ENCODE peak calls at places on chromosomes 7 and 10, in six cellular contexts. Q is CD4-positive, CD25-positive, alpha-beta regulatory T cell; V is breast epithelium; P is heart right ventricle; X is CD8-positive, alpha-beta T cell; E is cardiac muscle cell. U is an unnamed sample.
A peak's percentile ranks its signal among the peaks of the same experiment; 100 is the strongest.

GRCh38 chr7:127803626-127804025 is 151.6 kb downstream of the SND1 start:
- DNase-seq in V (no peak), E (no peak), Q (no peak), P (no peak), X (no peak), U (no peak)

GRCh38 chr7:32501522-32501921 is 6.2 kb downstream of the AVL9 start:
- DNase-seq in P (no peak), E (no peak), V (no peak), Q (no peak), X (no peak), U (no peak)

GRCh38 chr10:124517931-124518330 is 56.3 kb downstream of the LHPP start:
- DNase-seq in Q (no peak), P (no peak), X (no peak), V (no peak), E (no peak), U (no peak)

GRCh38 chr10:3455385-3456334 is 283.1 kb upstream of the PITRM1 start:
- DNase-seq in X (no peak), Q (no peak), V (no peak), E (no peak), P (no peak), U (no peak)

GRCh38 chr7:88344956-88345832 is 38.5 kb upstream of the STEAP4 start:
- DNase-seq in X (no peak), P (peak; percentile 53), V (no peak), Q (no peak), E (peak; percentile 72), U (peak; percentile 20)

GRCh38 chr10:50635286-50635685 is 11.5 kb upstream of the SGMS1 start:
- DNase-seq in E (no peak), Q (no peak), P (no peak), V (no peak), X (no peak), U (no peak)

GRCh38 chr10:76231258-76231934 is 800.0 kb downstream of the LRMDA start:
- DNase-seq in P (no peak), X (no peak), Q (no peak), E (peak; percentile 15), V (no peak), U (peak; percentile 37)

GRCh38 chr10:73818402-73818801 is 7.0 kb upstream of the NDST2 start:
- DNase-seq in X (no peak), V (no peak), P (no peak), E (no peak), Q (no peak), U (no peak)

GRCh38 chr10:64103750-64104149 is 582.5 kb downstream of the REEP3 start:
- DNase-seq in P (no peak), E (no peak), Q (no peak), X (no peak), V (no peak), U (no peak)

GRCh38 chr7:43750016-43750887 is 8.2 kb upstream of the BLVRA start:
- DNase-seq in Q (no peak), V (no peak), P (no peak), E (no peak), X (no peak), U (no peak)

GRCh38 chr7:25831901-25832411 is 320.0 kb upstream of the NFE2L3 start:
- DNase-seq in P (no peak), Q (no peak), V (no peak), E (no peak), X (no peak), U (no peak)

GRCh38 chr7:50206521-50207250 is 97.8 kb upstream of the IKZF1 start:
- DNase-seq in P (no peak), V (no peak), X (peak; percentile 63), Q (peak; percentile 54), E (no peak), U (no peak)

GRCh38 chr10:22791655-22792054 is 77.3 kb upstream of the PIP4K2A start:
- DNase-seq in Q (no peak), E (no peak), V (no peak), P (no peak), X (no peak), U (no peak)

GRCh38 chr10:122648599-122649428 is 50.8 kb downstream of the C10orf120 start:
- DNase-seq in E (peak; percentile 71), Q (no peak), V (no peak), X (no peak), P (peak; percentile 54), U (peak; percentile 47)

GRCh38 chr7:81846398-81846797 is 76.6 kb upstream of the HGF start:
- DNase-seq in X (no peak), E (no peak), Q (no peak), V (no peak), P (no peak), U (no peak)

GRCh38 chr7:42902361-42902760 is 9.5 kb downstream of the C7orf25 start:
- DNase-seq in V (no peak), X (no peak), Q (no peak), P (no peak), E (no peak), U (no peak)

GRCh38 chr10:24603333-24603732 is 120.4 kb downstream of the ARHGAP21 start:
- DNase-seq in X (no peak), Q (no peak), P (no peak), E (no peak), V (no peak), U (no peak)

GRCh38 chr10:62323751-62324150 is 50.4 kb upstream of the ZNF365 start:
- DNase-seq in Q (no peak), E (no peak), P (no peak), X (no peak), V (no peak), U (no peak)

GRCh38 chr7:158311791-158312190 is 275.8 kb downstream of the PTPRN2 start:
- DNase-seq in P (no peak), V (no peak), Q (no peak), X (no peak), E (no peak), U (no peak)

GRCh38 chr7:158310924-158311713 is 276.5 kb downstream of the PTPRN2 start:
- DNase-seq in Q (no peak), V (no peak), X (no peak), P (no peak), E (no peak), U (no peak)

GRCh38 chr7:158312789-158313188 is 274.8 kb downstream of the PTPRN2 start:
- DNase-seq in V (no peak), P (no peak), Q (no peak), X (no peak), E (no peak), U (no peak)

GRCh38 chr7:158308001-158308400 is 279.6 kb downstream of the PTPRN2 start:
- DNase-seq in Q (no peak), E (no peak), X (no peak), V (no peak), P (no peak), U (no peak)

GRCh38 chr7:158309844-158310763 is 277.5 kb downstream of the PTPRN2 start:
- DNase-seq in V (no peak), P (no peak), X (no peak), Q (no peak), E (no peak), U (no peak)
- H3K9me3 ChIP-seq in V (peaks cover 15% of the 10 kb centered on the region), P (peaks cover 26% of the 10 kb centered on the region), X (no peaks in the 10 kb centered on the region), Q (peaks cover 24% of the 10 kb centered on the region), E (no peaks in the 10 kb centered on the region), U (peaks cover 29% of the 10 kb centered on the region)

GRCh38 chr7:1065263-1066260 is 21.2 kb downstream of the GPR146 start:
- DNase-seq in X (peak; percentile 82), E (peak; percentile 91), Q (peak; percentile 72), V (peak; percentile 59), P (peak; percentile 87), U (peak; percentile 54)
- H3K27me3 ChIP-seq in X (no peaks in the 10 kb centered on the region), E (no peaks in the 10 kb centered on the region), Q (no peaks in the 10 kb centered on the region), V (no peaks in the 10 kb centered on the region), P (no peaks in the 10 kb centered on the region), U (no peaks in the 10 kb centered on the region)

GRCh38 chr7:116226664-116227063 is 16.3 kb downstream of the TES start:
- DNase-seq in E (no peak), P (no peak), V (no peak), X (no peak), Q (no peak), U (no peak)
- H3K4me1 ChIP-seq in E (no peaks in the 10 kb centered on the region), P (peaks cover 61% of the 10 kb centered on the region), V (peaks cover 20% of the 10 kb centered on the region), X (peaks cover 78% of the 10 kb centered on the region), Q (peaks cover 76% of the 10 kb centered on the region), U (no peaks in the 10 kb centered on the region)

GRCh38 chr10:128469515-128469914 is 343.3 kb upstream of the MKI67 start:
- DNase-seq in P (no peak), X (no peak), E (no peak), Q (no peak), V (no peak), U (no peak)
- H3K9me3 ChIP-seq in P (no peaks in the 10 kb centered on the region), X (no peaks in the 10 kb centered on the region), E (no peaks in the 10 kb centered on the region), Q (no peaks in the 10 kb centered on the region), V (no peaks in the 10 kb centered on the region), U (no peaks in the 10 kb centered on the region)

GRCh38 chr7:27182861-27183681 is 2.0 kb downstream of the HOXA11 start:
- DNase-seq in P (no peak), X (no peak), Q (no peak), V (no peak), E (no peak), U (no peak)

GRCh38 chr7:27184342-27185012 is 555 bp downstream of the HOXA11 start:
- DNase-seq in X (no peak), E (peak; percentile 55), Q (no peak), V (no peak), P (no peak), U (no peak)

GRCh38 chr7:27185013-27185707 is at the start of gene HOXA11:
- DNase-seq in E (no peak), V (no peak), X (no peak), Q (no peak), P (no peak), U (no peak)

GRCh38 chr7:27182285-27182827 is 2.7 kb downstream of the HOXA11 start:
- DNase-seq in Q (no peak), X (no peak), V (no peak), P (no peak), E (no peak), U (no peak)

DNA sequence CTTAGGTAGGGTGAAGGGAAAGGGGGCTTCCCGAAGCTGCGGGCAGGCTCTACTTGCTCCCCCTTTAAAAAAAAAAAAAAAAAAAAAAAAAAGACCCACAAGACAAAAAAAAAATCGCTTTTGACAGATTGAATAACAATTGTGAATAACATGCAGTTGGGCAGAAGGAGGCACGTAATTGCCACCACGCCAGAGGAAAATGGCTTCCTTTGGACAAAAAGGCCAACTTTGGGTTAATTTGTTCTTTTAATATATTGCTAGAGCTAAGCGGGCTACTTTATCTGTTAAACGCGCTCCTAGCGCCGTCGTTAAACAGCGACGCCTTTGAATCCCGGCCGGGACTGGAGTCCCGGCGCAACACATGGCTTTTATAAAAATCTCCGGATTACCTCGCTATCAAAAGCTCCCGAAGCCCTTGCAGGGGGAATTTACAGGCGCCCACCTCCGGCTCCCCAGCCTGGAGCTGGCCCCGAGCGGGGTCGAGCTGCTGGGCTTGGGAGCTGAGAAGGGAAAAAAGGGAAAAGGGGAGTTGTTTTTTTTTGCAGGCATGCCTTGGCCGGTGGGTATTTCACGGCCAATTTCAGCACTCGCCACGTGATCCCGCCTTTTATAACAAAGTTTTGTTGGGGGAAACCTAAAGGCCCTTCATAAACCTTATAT is 1.2 kb downstream of the HOXA11 start:
- DNase-seq in E (no peak), V (no peak), P (no peak), X (no peak), Q (no peak), U (no peak)
- H3K27me3 ChIP-seq in E (peaks cover 100% of the 10 kb centered on the region), V (peaks cover 97% of the 10 kb centered on the region), P (peaks cover 99% of the 10 kb centered on the region), X (peaks cover 90% of the 10 kb centered on the region), Q (peaks cover 46% of the 10 kb centered on the region), U (peaks cover 95% of the 10 kb centered on the region)

GRCh38 chr7:102942883-102943261 is 30.1 kb downstream of the LRRC17 start:
- DNase-seq in Q (no peak), E (no peak), P (no peak), V (no peak), X (no peak), U (no peak)
- H3K4me1 ChIP-seq in Q (no peaks in the 10 kb centered on the region), E (peaks cover 12% of the 10 kb centered on the region), P (peaks cover 38% of the 10 kb centered on the region), V (no peaks in the 10 kb centered on the region), X (no peaks in the 10 kb centered on the region), U (peaks cover 6% of the 10 kb centered on the region)

U was measured in iPS DF 6.9.